ENCODE peak calls at places on chromosomes 13 and 19, in four cellular contexts. E, C, O and F are unnamed samples.

GRCh38 chr19:48794291-48794690 is 16.5 kb downstream of the BCAT2 start:
- DNase-seq in O (no peak), E (no peak), C (no peak), F (no peak)

GRCh38 chr13:45004096-45004495 is 14.8 kb downstream of the GPALPP1 start:
- DNase-seq in C (no peak), E (no peak), O (no peak), F (no peak)

GRCh38 chr13:112605531-112605990 is 17.6 kb upstream of the TUBGCP3 start:
- DNase-seq in O (no peak), E (no peak), C (peak; percentile 56), F (no peak)

GRCh38 chr19:16882146-16882545 is 6.7 kb upstream of the F2RL3 start:
- DNase-seq in O (no peak), E (no peak), C (no peak), F (no peak)

GRCh38 chr13:41674246-41674645 is 216.9 kb downstream of the RGCC start:
- DNase-seq in C (no peak), O (no peak), E (no peak), F (no peak)

GRCh38 chr13:32202268-32202667 is 112.9 kb downstream of the ZAR1L start:
- DNase-seq in O (no peak), E (no peak), C (no peak), F (no peak)

GRCh38 chr13:98484289-98485219 is 92.4 kb downstream of the STK24 start:
- DNase-seq in E (peak; percentile 84), O (peak; percentile 50), C (peak; percentile 99), F (peak; percentile 91)

GRCh38 chr19:33385956-33386355 is 12.4 kb downstream of the CEBPG start:
- DNase-seq in O (no peak), C (no peak), E (peak; percentile 48), F (no peak)

GRCh38 chr13:33250594-33250993 is 35.0 kb downstream of the STARD13 start:
- DNase-seq in C (peak; percentile 17), O (no peak), E (no peak), F (no peak)

GRCh38 chr13:91017031-91017668 is 330.3 kb upstream of the MIR17HG start:
- DNase-seq in O (no peak), E (no peak), C (peak; percentile 52), F (peak; percentile 24)

GRCh38 chr13:23558675-23559536 is 11.3 kb upstream of the TNFRSF19 start:
- DNase-seq in C (peak; percentile 94), E (no peak), O (peak; percentile 50), F (no peak)

GRCh38 chr19:37012093-37012745 is 66.0 kb upstream of the ZNF420 start:
- DNase-seq in O (no peak), E (no peak), C (no peak), F (no peak)

GRCh38 chr19:40416918-40417713 is 3.9 kb upstream of the PRX start:
- DNase-seq in C (peak; percentile 50), E (no peak), O (peak; percentile 46), F (no peak)

GRCh38 chr13:24927810-24928404 is 163.9 kb downstream of the RNF17 start:
- DNase-seq in E (no peak), C (no peak), O (no peak), F (no peak)

GRCh38 chr13:99528547-99528946 is 27.3 kb downstream of the TM9SF2 start:
- DNase-seq in C (no peak), E (no peak), O (no peak), F (no peak)

GRCh38 chr19:19115954-19116353 is 22.3 kb downstream of the TMEM161A start:
- DNase-seq in E (peak; percentile 68), O (peak; percentile 19), C (peak; percentile 27), F (peak; percentile 54)

GRCh38 chr19:46426506-46427162 is 2.1 kb downstream of the PNMA8C start:
- DNase-seq in O (peak; percentile 57), E (no peak), C (peak; percentile 89), F (peak; percentile 54)

GRCh38 chr19:40578442-40578908 is 1.8 kb downstream of the SHKBP1 start:
- DNase-seq in O (no peak), C (peak; percentile 28), E (no peak), F (no peak)

GRCh38 chr13:51444922-51445321 is 7.9 kb downstream of the INTS6 start:
- DNase-seq in C (peak; percentile 67), O (no peak), E (no peak), F (no peak)

GRCh38 chr19:20365146-20365545 is 198.1 kb downstream of the ZNF486 start:
- DNase-seq in C (no peak), O (no peak), E (no peak), F (no peak)

GRCh38 chr13:38899581-38899980 is 91.0 kb downstream of the STOML3 start:
- DNase-seq in O (no peak), E (no peak), C (no peak), F (no peak)

GRCh38 chr19:39917561-39918182 is 16.8 kb downstream of the FCGBP start:
- DNase-seq in C (no peak), E (no peak), O (no peak), F (peak; percentile 18)

GRCh38 chr13:24254151-24254810 is 55.1 kb upstream of the C1QTNF9 start:
- DNase-seq in C (no peak), O (no peak), E (no peak), F (no peak)

GRCh38 chr13:96984061-96984508 is 10.2 kb downstream of the OXGR1 start:
- DNase-seq in E (peak; percentile 59), C (peak; percentile 16), O (peak; percentile 20), F (peak; percentile 73)

GRCh38 chr13:82330499-82330898 is 1551.8 kb downstream of the SLITRK1 start:
- DNase-seq in C (peak; percentile 4), O (no peak), E (no peak), F (no peak)

GRCh38 chr13:44236370-44236769 is 137.3 kb upstream of the SERP2 start:
- DNase-seq in C (peak; percentile 77), E (no peak), O (peak; percentile 52), F (no peak)

GRCh38 chr13:71759506-71760225 is 107.3 kb downstream of the DACH1 start:
- DNase-seq in E (no peak), C (no peak), O (no peak), F (no peak)

GRCh38 chr13:51181752-51182383 is 40.3 kb upstream of the FAM124A start:
- DNase-seq in O (no peak), C (no peak), E (no peak), F (no peak)

GRCh38 chr13:73059460-73060250 is 850 bp downstream of the KLF5 start:
- DNase-seq in O (no peak), C (peak; percentile 62), E (peak; percentile 70), F (peak; percentile 45)

GRCh38 chr13:24520733-24521132 is 8.2 kb upstream of the PARP4 start:
- DNase-seq in C (no peak), E (no peak), O (no peak), F (no peak)

GRCh38 chr13:97223711-97224461 is 1.8 kb downstream of the MBNL2 start:
- DNase-seq in O (peak; percentile 81), E (peak; percentile 65), C (peak; percentile 94), F (peak; percentile 71)

GRCh38 chr19:30882411-30883005 is 466.7 kb downstream of the TSHZ3 start:
- DNase-seq in O (no peak), E (no peak), C (no peak), F (no peak)

GRCh38 chr13:51737609-51738008 is 66.4 kb downstream of the DHRS12 start:
- DNase-seq in C (no peak), E (no peak), O (no peak), F (no peak)

GRCh38 chr19:52638601-52639000 is 446 bp upstream of the ZNF83 start:
- DNase-seq in E (no peak), C (peak; percentile 79), O (no peak), F (no peak)

GRCh38 chr19:870963-871401 is 11.5 kb downstream of the CFD start:
- DNase-seq in E (no peak), O (no peak), C (no peak), F (no peak)

GRCh38 chr13:85230754-85231153 is 568.5 kb downstream of the SLITRK6 start:
- DNase-seq in O (no peak), E (no peak), C (no peak), F (no peak)

GRCh38 chr19:10292206-10292788 is 2.5 kb downstream of the ICAM5 start:
- DNase-seq in C (peak; percentile 91), O (peak; percentile 61), E (peak; percentile 90), F (peak; percentile 92)

GRCh38 chr19:10289836-10290438 is at the start of gene ICAM5:
- DNase-seq in O (no peak), C (peak; percentile 74), E (no peak), F (no peak)

GRCh38 chr19:10291554-10292205 is 1.9 kb downstream of the ICAM5 start:
- DNase-seq in O (no peak), E (peak; percentile 50), C (peak; percentile 58), F (no peak)

GRCh38 chr19:10290439-10290875 is 705 bp downstream of the ICAM5 start:
- DNase-seq in O (no peak), E (no peak), C (peak; percentile 73), F (no peak)

GRCh38 chr19:10290876-10291553 is 1.3 kb downstream of the ICAM5 start:
- DNase-seq in O (no peak), E (peak; percentile 69), C (peak; percentile 80), F (peak; percentile 77)
- H3K4me1 ChIP-seq in O (no peaks in the 10 kb centered on the region), E (peaks cover 82% of the 10 kb centered on the region), C (no peaks in the 10 kb centered on the region), F (peaks cover 51% of the 10 kb centered on the region)

DNA sequence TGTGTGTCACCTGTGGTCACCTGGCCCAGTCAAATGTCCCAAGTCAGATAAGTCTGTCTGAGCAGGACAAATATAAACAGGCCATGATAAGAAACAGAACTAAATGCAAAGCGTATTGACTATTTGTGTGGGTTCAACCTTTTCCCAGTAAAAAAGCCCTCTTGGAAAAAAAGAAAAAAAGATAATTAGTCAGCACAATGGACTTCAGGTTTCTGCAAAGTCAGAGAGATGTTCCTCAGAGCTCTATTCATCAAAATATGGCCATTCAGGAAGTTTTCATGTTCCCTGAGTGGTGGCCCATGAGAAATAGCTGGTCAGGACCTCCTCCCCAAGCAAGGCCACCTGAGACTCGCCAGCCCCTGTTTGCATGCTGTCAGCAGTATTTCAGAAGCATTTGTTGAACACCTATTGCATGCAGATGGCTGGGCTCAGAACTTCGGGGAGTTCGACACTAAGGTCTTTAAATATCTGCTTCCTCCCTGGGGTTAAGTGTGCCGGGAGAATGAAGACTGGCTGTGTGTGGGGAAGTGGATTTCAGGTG is 2.7 kb downstream of the FFAR3 start:
- DNase-seq in O (no peak), C (no peak), E (no peak), F (no peak)
- H3K27me3 ChIP-seq in O (peaks cover 11% of the 10 kb centered on the region), C (no peaks in the 10 kb centered on the region), E (no peaks in the 10 kb centered on the region), F (no peaks in the 10 kb centered on the region)

GRCh38 chr13:46663216-46663615 is 110.2 kb downstream of the LRCH1 start:
- DNase-seq in O (no peak), E (no peak), C (peak; percentile 19), F (no peak)
- H3K27ac ChIP-seq in O (peak overlapping the region; percentile 15), E (no peak overlapping the region), C (peak overlapping the region; percentile 41), F (peak overlapping the region; percentile 32)

GRCh38 chr13:114029866-114030625 is 56.2 kb upstream of the C13orf46 start:
- DNase-seq in O (no peak), C (no peak), E (no peak), F (no peak)

GRCh38 chr13:114032121-114032799 is 58.4 kb upstream of the C13orf46 start:
- DNase-seq in C (peak; percentile 73), E (no peak), O (no peak), F (no peak)

GRCh38 chr13:114030666-114031610 is 57.1 kb upstream of the C13orf46 start:
- DNase-seq in C (no peak), O (no peak), E (no peak), F (no peak)

GRCh38 chr13:114033541-114034315 is 59.9 kb upstream of the C13orf46 start:
- DNase-seq in E (no peak), O (no peak), C (no peak), F (no peak)

DNA sequence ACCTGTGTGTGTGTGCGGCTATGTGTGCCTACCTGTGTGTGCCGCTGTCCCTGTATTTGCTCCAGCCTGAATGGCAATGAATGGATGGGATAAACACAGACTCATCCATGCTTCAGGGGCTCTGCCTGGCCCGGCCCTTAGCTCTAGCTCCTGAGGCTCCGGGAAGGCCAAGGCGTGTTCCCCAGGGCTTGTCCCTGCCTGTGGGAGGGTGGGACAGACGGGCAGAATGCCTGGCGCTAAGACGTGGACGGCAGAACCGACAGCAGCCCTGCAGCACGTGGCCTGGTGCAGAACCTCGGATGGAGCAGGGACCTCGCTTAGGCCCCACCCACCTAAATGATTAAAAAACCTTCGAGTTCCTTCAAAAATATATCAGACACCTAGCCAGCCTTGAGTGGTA is 57.8 kb upstream of the C13orf46 start:
- DNase-seq in E (no peak), O (no peak), C (peak; percentile 36), F (no peak)
- H3K4me1 ChIP-seq in E (peaks cover 4% of the 10 kb centered on the region), O (peaks cover 3% of the 10 kb centered on the region), C (peaks cover 31% of the 10 kb centered on the region), F (no peaks in the 10 kb centered on the region)